ENCODE peak calls at places on chromosomes 6 and 20, in four cellular contexts. Y is choroid plexus epithelial cell, G is lung, B is cardiac muscle cell. L is an unnamed sample.

GRCh38 chr6:170522565-170523183 is 30.4 kb downstream of the PSMB1 start:
- DNase-seq in Y (peak), G (no peak), B (peak), L (peak)

GRCh38 chr6:38495922-38496635 is 143.7 kb downstream of the BTBD9 start:
- DNase-seq in Y (no peak), G (no peak), B (no peak), L (no peak)

GRCh38 chr6:50116390-50116789 is 66.7 kb upstream of the DEFB112 start:
- DNase-seq in Y (no peak), G (no peak), B (no peak), L (no peak)

GRCh38 chr20:48308232-48308781 is 519.5 kb downstream of the PREX1 start:
- DNase-seq in Y (no peak), G (no peak), B (no peak), L (no peak)

GRCh38 chr6:41505084-41506049 is 40.8 kb upstream of the FOXP4 start:
- DNase-seq in Y (peak), G (peak), B (peak), L (peak)

GRCh38 chr6:143005816-143006215 is 54.9 kb upstream of the AIG1 start:
- DNase-seq in Y (no peak), G (no peak), B (no peak), L (no peak)

GRCh38 chr20:48596499-48596898 is 231.3 kb downstream of the PREX1 start:
- DNase-seq in Y (no peak), G (no peak), B (no peak), L (no peak)

GRCh38 chr6:162785632-162786242 is 58.0 kb downstream of the PACRG start:
- DNase-seq in Y (no peak), G (no peak), B (peak), L (no peak)

GRCh38 chr6:1873781-1874180 is 264.1 kb downstream of the FOXC1 start:
- DNase-seq in Y (no peak), G (no peak), B (no peak), L (no peak)

GRCh38 chr6:161152904-161153662 is 120.8 kb downstream of the AGPAT4 start:
- DNase-seq in Y (no peak), G (no peak), B (no peak), L (no peak)

GRCh38 chr6:165849539-165850430 is 186.7 kb upstream of the PDE10A start:
- DNase-seq in Y (peak), G (no peak), B (no peak), L (no peak)

GRCh38 chr6:70151616-70152015 is 151.3 kb downstream of the COL9A1 start:
- DNase-seq in Y (no peak), G (no peak), B (no peak), L (no peak)

GRCh38 chr6:143607959-143608358 is 69.8 kb upstream of the PHACTR2 start:
- DNase-seq in Y (no peak), G (no peak), B (peak), L (no peak)

GRCh38 chr6:168778201-168778600 is 337.2 kb downstream of the SMOC2 start:
- DNase-seq in Y (no peak), G (no peak), B (no peak), L (no peak)

GRCh38 chr6:79808846-79809245 is 138.5 kb downstream of the ELOVL4 start:
- DNase-seq in Y (peak), G (no peak), B (peak), L (no peak)

GRCh38 chr20:39910536-39910935 is 778.5 kb downstream of the MAFB start:
- DNase-seq in Y (peak), G (no peak), B (no peak), L (no peak)

GRCh38 chr6:36975231-36976004 is 10.6 kb downstream of the MTCH1 start:
- DNase-seq in Y (no peak), G (no peak), B (no peak), L (no peak)

DNA sequence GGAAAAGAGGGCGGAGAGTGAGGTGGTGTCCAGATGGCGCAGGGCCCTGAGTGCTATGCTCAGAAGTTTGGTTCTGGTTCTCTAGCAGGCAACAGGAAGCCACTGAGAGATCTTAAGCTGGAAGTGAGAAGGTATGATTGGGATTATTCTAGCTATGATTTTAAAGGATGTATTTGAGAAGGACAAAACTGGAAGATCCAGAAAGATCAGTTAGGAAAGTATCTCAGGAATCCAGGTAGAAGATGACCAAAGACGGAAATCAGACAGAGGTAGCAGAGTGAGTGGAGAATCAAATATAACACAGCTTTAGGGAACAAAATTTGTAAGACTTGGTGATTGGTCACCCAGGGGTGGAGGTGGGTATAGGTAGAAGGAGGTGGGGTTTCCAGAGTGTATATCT is 5.8 kb downstream of the SYNE1 start:
- DNase-seq in Y (no peak), G (no peak), B (no peak), L (no peak)
- TF ChIP-seq CTCF in Y (no peak), G (no peak), B (no peak), L (no peak)

GRCh38 chr20:58950603-58951002 is 30.5 kb upstream of the NELFCD start:
- DNase-seq in Y (no peak), G (no peak), B (no peak), L (no peak)
- TF ChIP-seq CTCF in Y (peak), G (no peak), B (no peak), L (no peak)

GRCh38 chr20:62026564-62026856 is 39.2 kb downstream of the TAF4 start:
- DNase-seq in Y (no peak), G (no peak), B (no peak), L (no peak)

GRCh38 chr20:62027116-62027515 is 38.6 kb downstream of the TAF4 start:
- DNase-seq in Y (no peak), G (no peak), B (no peak), L (no peak)

GRCh38 chr20:62025394-62025793 is 40.3 kb downstream of the TAF4 start:
- DNase-seq in Y (no peak), G (no peak), B (no peak), L (no peak)

GRCh38 chr20:62027698-62028321 is 37.9 kb downstream of the TAF4 start:
- DNase-seq in Y (no peak), G (no peak), B (no peak), L (no peak)

GRCh38 chr20:62025832-62026563 is 39.7 kb downstream of the TAF4 start:
- DNase-seq in Y (peak), G (no peak), B (peak), L (no peak)
- TF ChIP-seq CTCF in Y (peak), G (peak), B (peak), L (no peak)

DNA sequence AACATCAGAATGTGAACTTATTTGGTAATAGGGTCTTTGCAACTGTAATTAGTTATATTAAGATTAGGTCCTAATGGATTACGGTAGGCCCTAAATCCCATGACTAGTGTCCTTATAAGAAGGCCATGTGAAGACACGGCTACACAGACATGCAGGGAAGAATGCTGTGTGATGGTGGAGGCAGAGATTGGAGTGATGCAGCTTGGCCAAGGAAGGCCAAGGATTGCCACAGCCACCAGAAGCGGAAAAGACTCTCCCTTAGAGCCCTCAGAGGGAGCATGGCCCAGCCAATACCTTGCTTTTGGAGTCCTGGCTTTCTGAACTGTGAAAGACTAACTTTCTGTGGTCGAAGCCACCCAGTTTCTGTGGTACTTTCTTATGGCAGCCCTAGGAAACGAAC is 9.7 kb upstream of the SMIM13 start:
- DNase-seq in Y (no peak), G (no peak), B (no peak), L (no peak)
- TF ChIP-seq CTCF in Y (no peak), G (no peak), B (no peak), L (no peak)

GRCh38 chr20:34302312-34302722 is 838 bp downstream of the AHCY start:
- DNase-seq in Y (peak), G (no peak), B (no peak), L (no peak)
- TF ChIP-seq CTCF in Y (peak), G (no peak), B (peak), L (peak)